ENCODE peak calls at places on chromosomes 1 and 21, in four cellular contexts. I, R, N and K are unnamed samples.

GRCh38 chr1:10424034-10424433 is 6.2 kb upstream of the CENPS start:
- DNase-seq in I (peak), R (no peak), N (no peak), K (no peak)

GRCh38 chr1:96834986-96835385 is 113.4 kb downstream of the PTBP2 start:
- DNase-seq in I (no peak), R (no peak), N (no peak), K (no peak)

GRCh38 chr1:153000294-153000693 is 1.3 kb upstream of the SPRR3 start:
- DNase-seq in I (no peak), R (peak), N (no peak), K (no peak)

GRCh38 chr1:92797297-92797696 is 12.4 kb upstream of the EVI5 start:
- DNase-seq in I (peak), R (no peak), N (no peak), K (no peak)

GRCh38 chr1:36133484-36133883 is 8.5 kb upstream of the COL8A2 start:
- DNase-seq in I (peak), R (no peak), N (no peak), K (no peak)

GRCh38 chr1:206001476-206001888 is 1.7 kb downstream of the RAB7B start:
- DNase-seq in I (peak), R (peak), N (no peak), K (peak)

GRCh38 chr1:210587547-210587946 is 258.8 kb downstream of the HHAT start:
- DNase-seq in I (peak), R (peak), N (no peak), K (no peak)

GRCh38 chr21:41605178-41605933 is 97.4 kb upstream of the TMPRSS2 start:
- DNase-seq in I (no peak), R (no peak), N (no peak), K (no peak)

DNA sequence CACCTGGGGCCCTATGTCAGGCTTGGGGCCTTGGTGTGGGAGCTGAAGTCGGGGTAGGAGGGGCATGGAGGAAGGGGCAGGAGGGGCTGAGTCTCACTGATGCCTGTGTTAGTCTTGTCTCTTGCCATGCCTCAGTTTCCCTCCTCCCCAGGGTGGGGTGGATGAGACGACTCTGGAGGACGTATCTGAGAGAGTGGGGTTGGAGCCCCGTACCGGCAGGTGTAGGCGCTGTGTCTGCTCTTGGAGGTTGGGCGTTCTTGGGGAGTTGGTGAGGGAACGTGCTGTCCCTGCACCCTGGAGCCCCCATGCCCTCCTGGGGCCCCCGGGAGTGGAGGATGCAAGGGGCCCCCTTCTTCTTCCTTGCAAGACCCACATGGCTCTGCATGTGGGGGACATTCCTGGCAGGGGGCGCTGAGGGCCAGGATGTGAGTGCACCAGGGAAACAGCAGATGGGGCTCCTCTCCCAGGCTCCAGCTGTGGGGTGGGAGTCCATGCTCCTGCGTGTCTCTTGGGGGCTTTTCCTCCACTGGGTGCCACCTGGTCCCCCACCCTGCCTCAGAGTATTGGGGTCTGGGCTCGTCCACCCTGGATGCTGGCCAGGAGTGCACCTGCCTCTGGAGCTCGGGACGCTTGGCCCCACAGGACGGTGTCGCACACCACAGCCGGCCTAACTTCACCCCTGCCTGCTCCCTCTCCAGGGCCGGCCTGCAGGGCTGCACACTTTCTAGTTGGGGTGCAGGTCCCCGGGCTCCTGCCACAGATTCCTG is 1.4 kb upstream of the TNFRSF14 start:
- DNase-seq in I (no peak), R (peak), N (no peak), K (no peak)
- H2BK5ac ChIP-seq in I (no peak), R (no peak), N (no peak), K (no peak)

GRCh38 chr1:84298688-84299535 is 2.6 kb upstream of the SAMD13 start:
- DNase-seq in I (no peak), R (peak), N (no peak), K (peak)

GRCh38 chr1:84299536-84300260 is 1.8 kb upstream of the SAMD13 start:
- DNase-seq in I (peak), R (no peak), N (no peak), K (no peak)

GRCh38 chr1:84300501-84300900 is 1.0 kb upstream of the SAMD13 start:
- DNase-seq in I (no peak), R (no peak), N (no peak), K (no peak)

GRCh38 chr1:84297546-84298244 is 3.8 kb upstream of the SAMD13 start:
- DNase-seq in I (no peak), R (no peak), N (no peak), K (no peak)

GRCh38 chr1:84298336-84298687 is 3.2 kb upstream of the SAMD13 start:
- DNase-seq in I (peak), R (peak), N (no peak), K (peak)
- H4K8ac ChIP-seq in I (peak), R (no peak), N (peak), K (no peak)

DNA sequence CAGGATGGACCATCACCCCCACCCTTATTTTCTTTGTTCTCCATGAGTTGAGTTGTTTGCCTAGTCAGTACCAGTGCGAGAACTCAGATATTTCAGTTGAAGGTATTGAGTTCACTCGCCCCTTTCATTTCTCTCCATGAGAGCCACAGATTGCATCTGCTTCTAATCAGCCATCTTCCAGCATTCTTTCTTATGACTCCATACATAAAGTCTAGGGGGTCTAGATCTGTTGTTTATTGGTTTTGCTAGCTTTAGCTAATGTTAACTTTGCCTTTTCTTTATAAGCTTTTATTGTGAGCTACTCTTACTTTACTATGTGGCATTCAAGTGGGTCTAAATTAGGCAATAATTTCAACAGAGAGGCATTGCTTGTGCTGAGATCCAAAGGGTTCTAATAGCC is 71.6 kb upstream of the PDC start:
- DNase-seq in I (peak), R (no peak), N (no peak), K (no peak)
- H3K56ac ChIP-seq in I (no peak), R (no peak), N (no peak), K (no peak)

GRCh38 chr1:84833198-84833597 is 59.8 kb downstream of the LPAR3 start:
- DNase-seq in I (no peak), R (no peak), N (no peak), K (no peak)

GRCh38 chr1:84835169-84835568 is 57.8 kb downstream of the LPAR3 start:
- DNase-seq in I (peak), R (no peak), N (no peak), K (no peak)

GRCh38 chr1:84836145-84836544 is 56.9 kb downstream of the LPAR3 start:
- DNase-seq in I (no peak), R (no peak), N (no peak), K (no peak)

GRCh38 chr1:84830136-84830535 is 62.9 kb downstream of the LPAR3 start:
- DNase-seq in I (no peak), R (no peak), N (no peak), K (no peak)

GRCh38 chr1:84834419-84835064 is 58.5 kb downstream of the LPAR3 start:
- DNase-seq in I (peak), R (no peak), N (no peak), K (no peak)
- H2BK5ac ChIP-seq in I (no peak), R (no peak), N (no peak), K (no peak)

DNA sequence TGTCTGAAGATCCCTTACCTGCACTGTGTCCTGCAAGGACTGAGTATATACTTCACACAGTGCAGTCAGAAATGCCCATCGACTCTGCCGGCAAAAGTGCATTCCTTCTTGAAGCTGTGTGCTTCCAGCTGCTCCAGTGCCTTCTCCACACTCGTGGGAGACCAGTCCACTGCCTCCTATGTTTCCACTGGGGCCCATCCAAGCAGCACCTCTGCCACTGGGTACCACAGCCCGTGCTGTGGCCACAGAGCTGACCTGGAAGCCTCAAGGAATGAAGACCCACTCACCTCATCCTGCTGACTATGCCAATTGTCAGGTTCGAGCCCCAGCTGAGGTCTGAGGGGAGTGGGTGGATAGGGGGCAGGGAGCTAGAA is 108.1 kb downstream of the GDAP2 start:
- DNase-seq in I (peak), R (no peak), N (no peak), K (no peak)
- H4K8ac ChIP-seq in I (peak), R (no peak), N (no peak), K (no peak)

GRCh38 chr1:164781980-164782379 is 223.0 kb downstream of the PBX1 start:
- DNase-seq in I (no peak), R (no peak), N (no peak), K (no peak)
- H3K56ac ChIP-seq in I (no peak), R (no peak), N (no peak), K (no peak)

GRCh38 chr1:19064906-19065450 is 108.5 kb upstream of the IFFO2 start:
- DNase-seq in I (no peak), R (no peak), N (no peak), K (no peak)

GRCh38 chr1:19065526-19066247 is 109.2 kb upstream of the IFFO2 start:
- DNase-seq in I (no peak), R (no peak), N (no peak), K (no peak)

GRCh38 chr1:19061343-19061742 is 104.9 kb upstream of the IFFO2 start:
- DNase-seq in I (no peak), R (no peak), N (no peak), K (no peak)

GRCh38 chr1:19062258-19063029 is 106.0 kb upstream of the IFFO2 start:
- DNase-seq in I (no peak), R (peak), N (no peak), K (no peak)

DNA sequence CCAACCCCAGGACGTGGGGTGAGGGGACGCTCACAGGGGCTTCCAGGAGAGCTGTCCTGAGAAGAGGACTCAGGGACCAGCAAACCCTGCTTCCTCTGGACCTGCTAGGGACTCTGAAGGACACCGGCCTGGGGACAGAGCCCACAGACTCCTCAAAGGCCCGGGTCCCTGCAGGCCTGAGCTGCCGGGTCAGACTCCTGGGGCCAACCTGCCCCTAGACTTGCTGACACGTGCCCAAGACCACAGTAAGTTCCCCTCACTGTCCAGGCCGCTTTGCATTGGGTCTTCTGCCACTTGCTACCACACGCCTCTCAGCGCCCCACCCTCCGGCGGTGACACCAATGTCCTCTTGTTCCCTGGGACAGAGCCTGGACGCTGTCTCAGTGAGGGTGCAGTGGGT is 106.6 kb upstream of the IFFO2 start:
- DNase-seq in I (no peak), R (no peak), N (no peak), K (no peak)
- H2BK5ac ChIP-seq in I (no peak), R (no peak), N (no peak), K (no peak)

DNA sequence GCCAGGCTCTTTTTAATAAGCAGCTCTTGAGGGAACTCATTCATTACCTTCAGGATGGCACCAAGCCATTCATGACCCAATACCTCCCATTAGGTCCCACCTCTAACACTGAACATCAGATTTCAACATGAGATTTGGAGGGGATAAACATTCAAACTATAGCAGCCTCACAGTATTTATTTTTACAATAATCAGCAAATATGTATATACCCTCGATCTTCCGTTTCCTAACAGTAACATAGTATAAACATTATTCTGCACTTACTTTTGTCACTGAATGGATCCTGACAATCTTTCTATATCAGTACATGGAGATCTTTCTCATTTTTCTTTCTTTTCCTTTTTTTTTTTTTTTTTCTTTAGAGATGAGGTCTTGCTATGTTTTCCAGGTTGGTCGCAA is 5.4 kb downstream of the CATSPER4 start:
- DNase-seq in I (no peak), R (no peak), N (no peak), K (no peak)
- H4K8ac ChIP-seq in I (no peak), R (no peak), N (no peak), K (no peak)

GRCh38 chr1:235280467-235280866 is 47.5 kb downstream of the ARID4B start:
- DNase-seq in I (no peak), R (no peak), N (no peak), K (no peak)

GRCh38 chr1:235279627-235280194 is 48.3 kb downstream of the ARID4B start:
- DNase-seq in I (no peak), R (no peak), N (no peak), K (no peak)

GRCh38 chr1:235278233-235278914 is 49.6 kb downstream of the ARID4B start:
- DNase-seq in I (no peak), R (peak), N (no peak), K (no peak)

GRCh38 chr1:235277709-235278108 is 50.3 kb downstream of the ARID4B start:
- DNase-seq in I (peak), R (no peak), N (no peak), K (no peak)

DNA sequence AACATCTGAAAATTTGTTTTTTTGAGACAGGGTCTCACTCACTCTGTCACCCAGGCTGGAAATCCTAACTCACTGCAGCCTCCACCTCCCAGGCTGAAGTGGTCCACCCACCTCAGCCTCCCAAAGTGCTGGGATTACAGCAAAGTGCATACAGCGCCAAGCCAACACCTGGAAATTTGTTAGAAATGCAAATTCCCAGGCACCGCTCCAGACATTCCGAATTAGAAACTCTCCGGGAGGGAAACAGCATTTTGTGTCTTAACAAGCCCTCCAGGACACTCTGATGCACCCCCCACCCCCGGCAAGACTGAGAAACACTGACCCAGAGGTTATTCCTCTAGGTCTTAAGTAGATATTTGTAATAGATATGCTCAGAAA is 49.1 kb downstream of the ARID4B start:
- DNase-seq in I (no peak), R (peak), N (no peak), K (no peak)
- H3K56ac ChIP-seq in I (no peak), R (no peak), N (no peak), K (no peak)

GRCh38 chr1:3762151-3762872 is 10.1 kb downstream of the CCDC27 start:
- DNase-seq in I (no peak), R (no peak), N (no peak), K (no peak)

GRCh38 chr1:3762873-3763228 is 9.7 kb upstream of the SMIM1 start:
- DNase-seq in I (no peak), R (no peak), N (no peak), K (no peak)

GRCh38 chr1:3761296-3762010 is 9.2 kb downstream of the CCDC27 start:
- DNase-seq in I (no peak), R (no peak), N (no peak), K (no peak)

GRCh38 chr1:3759800-3760199 is 7.5 kb downstream of the CCDC27 start:
- DNase-seq in I (no peak), R (no peak), N (no peak), K (no peak)

DNA sequence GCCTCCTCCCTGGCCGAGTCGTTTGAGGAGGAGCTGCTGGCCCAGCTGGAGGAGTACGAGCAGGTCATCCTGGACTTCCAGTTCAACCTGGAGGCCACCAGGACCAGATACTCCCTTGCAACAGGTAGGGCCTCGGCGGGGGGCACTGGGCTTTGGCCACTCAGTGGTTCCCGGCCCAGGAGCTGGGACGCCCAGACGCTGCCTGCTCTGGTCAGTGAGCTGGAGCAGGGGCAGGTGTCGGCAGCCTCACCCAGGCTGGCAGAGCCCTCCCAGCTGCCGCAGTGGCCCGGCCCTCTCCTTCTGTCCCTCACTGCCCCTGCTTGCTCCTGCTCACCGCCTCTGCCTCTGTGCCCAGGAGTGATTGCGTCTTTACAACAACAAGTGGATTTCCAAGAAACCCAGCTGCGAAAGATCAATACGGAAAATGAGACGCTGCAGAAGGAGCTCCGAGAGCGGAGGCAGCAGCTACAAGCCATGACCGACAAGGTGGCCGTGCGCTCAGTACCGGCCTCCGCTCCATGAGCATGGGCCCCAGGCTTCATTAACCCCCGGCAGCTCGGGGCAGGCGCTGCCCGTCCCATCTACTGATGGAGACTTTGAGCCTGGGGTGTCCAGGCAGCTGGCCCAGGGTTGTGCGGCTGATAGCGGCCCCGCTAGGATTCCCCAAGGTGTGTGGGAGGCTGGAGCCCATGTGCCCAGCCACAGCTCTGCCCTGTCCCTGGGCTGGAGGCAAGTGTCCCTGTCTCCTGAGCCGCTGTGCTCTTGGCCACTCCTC is 9.0 kb upstream of the SMIM1 start:
- DNase-seq in I (no peak), R (no peak), N (no peak), K (no peak)
- H2BK5ac ChIP-seq in I (no peak), R (no peak), N (no peak), K (no peak)